ENCODE peak calls at places on chromosomes 3 and 15, in seven cellular contexts. K is fibroblast of pulmonary artery, O is left ventricle myocardium inferior, T is AG09309, Z is spleen, C is retinal pigment epithelial cell, X is AG04449. E is an unnamed sample.

GRCh38 chr3:45978348-45978747 is 17.3 kb downstream of the FYCO1 start:
- DNase-seq in C (no peak), O (no peak), Z (no peak), X (no peak), K (no peak), T (no peak), E (no peak)

GRCh38 chr15:80878242-80878866 is 99.2 kb downstream of the CEMIP start:
- DNase-seq in K (peak; percentile 49), Z (no peak), X (no peak), C (no peak), O (no peak), T (no peak), E (no peak)

GRCh38 chr15:93028632-93029612 is 60.1 kb downstream of the RGMA start:
- DNase-seq in K (peak; percentile 97), C (peak; percentile 88), O (peak; percentile 84), T (peak; percentile 96), Z (peak; percentile 89), X (peak; percentile 69), E (peak; percentile 26)

GRCh38 chr3:106206165-106206564 is 337.4 kb upstream of the CBLB start:
- DNase-seq in Z (no peak), K (no peak), X (no peak), O (no peak), T (no peak), C (no peak), E (peak; percentile 54)

GRCh38 chr15:63538876-63539275 is 34.5 kb downstream of the USP3 start:
- DNase-seq in X (no peak), T (no peak), Z (no peak), O (no peak), C (no peak), K (no peak), E (no peak)

GRCh38 chr3:15292765-15293522 is 39.4 kb downstream of the SH3BP5 start:
- DNase-seq in Z (no peak), O (no peak), T (no peak), K (peak; percentile 78), X (no peak), C (no peak), E (no peak)

GRCh38 chr3:107674371-107674770 is 151.6 kb downstream of the BBX start:
- DNase-seq in K (peak; percentile 33), T (no peak), X (no peak), O (no peak), Z (no peak), C (no peak), E (peak; percentile 28)

GRCh38 chr3:85254738-85255137 is 295.9 kb downstream of the CADM2 start:
- DNase-seq in K (no peak), C (no peak), X (no peak), T (no peak), O (no peak), Z (no peak), E (no peak)

GRCh38 chr3:134795776-134796312 is 784 bp downstream of the EPHB1 start:
- DNase-seq in O (no peak), T (peak; percentile 10), K (peak; percentile 11), Z (no peak), X (no peak), C (no peak), E (no peak)

GRCh38 chr3:105729662-105730061 is 139.2 kb downstream of the CBLB start:
- DNase-seq in Z (no peak), K (peak; percentile 66), X (peak; percentile 21), C (no peak), O (no peak), T (no peak), E (no peak)

GRCh38 chr3:52793702-52794611 is 639 bp upstream of the ITIH3 start:
- DNase-seq in O (no peak), Z (no peak), K (no peak), X (no peak), T (no peak), C (no peak), E (no peak)

GRCh38 chr3:52792961-52793695 is 1.5 kb upstream of the ITIH3 start:
- DNase-seq in Z (no peak), K (no peak), O (no peak), T (peak; percentile 7), C (no peak), X (no peak), E (no peak)

GRCh38 chr3:52796411-52796810 is 1.8 kb downstream of the ITIH3 start:
- DNase-seq in T (no peak), O (no peak), K (no peak), C (no peak), X (no peak), Z (no peak), E (no peak)

GRCh38 chr3:52794612-52795099 is at the start of gene ITIH3:
- DNase-seq in C (no peak), X (no peak), O (no peak), Z (no peak), K (no peak), T (no peak), E (no peak)

GRCh38 chr3:52795298-52795900 is 803 bp downstream of the ITIH3 start:
- DNase-seq in Z (no peak), X (no peak), K (no peak), C (no peak), T (no peak), O (no peak), E (no peak)
- H3K4me3 ChIP-seq in Z (no peak overlapping the region), X (no peak overlapping the region), K (no peak overlapping the region), C (no peak overlapping the region), T (no peak overlapping the region), O (no peak overlapping the region), E (no peak overlapping the region)

GRCh38 chr15:29821416-29822099 is 710 bp downstream of the TJP1 start:
- DNase-seq in K (peak; percentile 80), Z (no peak), X (peak; percentile 31), O (peak; percentile 75), T (peak; percentile 54), C (peak; percentile 46), E (no peak)
- TF ChIP-seq CTCF in K (peak; percentile 32), Z (no peak), X (peak; percentile 59), O (peak; percentile 47), T (peak; percentile 41), C (peak; percentile 30), E (peak; percentile 41)

GRCh38 chr15:66706840-66707239 is 4.8 kb downstream of the SMAD6 start:
- DNase-seq in O (no peak), K (no peak), Z (no peak), C (no peak), T (no peak), X (no peak), E (no peak)

GRCh38 chr15:66705277-66705927 is 3.4 kb downstream of the SMAD6 start:
- DNase-seq in C (no peak), X (no peak), K (no peak), Z (no peak), T (no peak), O (no peak), E (no peak)

GRCh38 chr15:66706225-66706732 is 4.2 kb downstream of the SMAD6 start:
- DNase-seq in Z (no peak), K (peak; percentile 68), O (peak; percentile 35), C (no peak), T (no peak), X (no peak), E (no peak)

GRCh38 chr15:66708389-66708788 is 6.4 kb downstream of the SMAD6 start:
- DNase-seq in Z (no peak), T (no peak), K (no peak), O (no peak), X (no peak), C (no peak), E (no peak)

DNA sequence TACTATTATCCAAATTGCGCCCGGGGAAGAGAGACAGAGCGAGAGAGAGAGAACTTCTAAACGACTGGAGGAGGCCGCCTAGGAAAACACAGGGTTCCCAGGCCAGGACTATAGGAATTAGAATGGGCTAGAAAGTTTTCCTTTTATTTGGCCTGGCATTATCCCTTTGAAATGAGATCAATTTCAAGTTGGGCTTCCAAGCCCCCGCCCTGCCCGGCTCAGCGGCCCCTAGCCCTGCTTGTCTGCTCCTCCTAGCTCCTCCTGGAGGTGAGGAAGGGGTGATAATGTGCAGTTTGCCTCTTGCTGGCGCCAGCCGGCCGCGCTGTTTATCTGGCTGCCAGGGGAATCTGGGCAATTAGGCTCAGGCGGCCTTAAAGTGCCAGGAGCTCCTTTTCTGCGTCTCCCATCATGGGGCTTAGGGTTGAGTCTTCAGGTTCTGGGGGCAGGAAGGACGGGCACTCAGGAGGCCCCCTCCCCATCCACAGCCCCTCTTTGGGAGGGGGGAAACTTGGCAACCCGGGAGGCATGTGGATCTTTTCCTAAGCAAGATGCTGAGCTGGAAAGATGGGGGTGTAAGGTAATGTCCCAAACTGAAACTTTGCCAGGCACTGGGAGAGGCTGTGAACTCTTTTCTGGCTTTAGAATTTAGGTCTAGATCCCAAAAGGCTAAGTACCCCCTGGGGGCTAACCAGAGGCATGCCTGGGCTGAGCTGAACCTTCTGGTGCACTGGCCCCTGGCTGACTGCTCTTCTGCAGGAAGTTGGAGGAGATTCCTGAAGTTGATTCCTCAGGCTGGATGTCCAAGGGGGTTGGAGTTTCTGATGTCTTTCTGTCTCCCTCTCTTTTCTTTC is 5.5 kb downstream of the SMAD6 start:
- DNase-seq in T (no peak), Z (no peak), X (no peak), O (peak; percentile 43), C (peak; percentile 61), K (peak; percentile 55), E (no peak)
- H3K4me3 ChIP-seq in T (peak overlapping the region; percentile 12), Z (no peak overlapping the region), X (peak overlapping the region; percentile 32), O (peak overlapping the region; percentile 81), C (peak overlapping the region; percentile 100), K (peak overlapping the region; percentile 90), E (no peak overlapping the region)

DNA sequence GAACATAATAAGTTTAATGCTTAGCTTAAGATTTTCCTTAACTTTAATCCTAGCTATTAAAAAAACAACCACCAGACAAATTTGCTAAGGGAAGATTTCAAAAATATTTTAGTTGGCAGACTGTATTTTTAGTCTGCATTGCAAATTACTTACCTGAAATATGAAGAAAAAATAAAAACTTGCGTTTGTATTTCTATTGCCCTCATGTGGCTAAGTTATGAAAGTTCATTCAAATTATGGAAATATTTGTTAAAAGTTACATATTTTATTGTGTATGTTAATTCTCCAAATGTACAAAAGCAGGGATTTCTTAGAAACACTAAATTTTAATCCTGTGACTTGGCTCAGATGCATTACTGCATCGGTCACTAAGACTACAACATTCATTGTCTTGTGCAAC is 15.0 kb downstream of the GTF2A2 start:
- DNase-seq in C (no peak), O (no peak), X (no peak), Z (no peak), T (no peak), K (peak; percentile 17), E (no peak)
- TF ChIP-seq CTCF in C (no peak), O (no peak), X (no peak), Z (no peak), T (no peak), K (peak; percentile 27), E (no peak)